ENCODE peak calls at places on chromosomes 3 and 15, in five cellular contexts. B, J, V, X and K are unnamed samples.

GRCh38 chr3:63967675-63968611 is 55.4 kb downstream of the PSMD6 start:
- DNase-seq in X (no peak), B (peak), J (peak), V (no peak), K (no peak)

GRCh38 chr3:125003369-125003853 is 52.4 kb downstream of the HEG1 start:
- DNase-seq in B (peak), J (no peak), X (peak), V (peak), K (no peak)

GRCh38 chr15:52334491-52335160 is 39.0 kb upstream of the MYO5C start:
- DNase-seq in X (no peak), V (peak), J (no peak), B (no peak), K (no peak)

GRCh38 chr15:62736756-62737155 is 305.8 kb upstream of the TPM1 start:
- DNase-seq in X (no peak), B (no peak), V (no peak), J (no peak), K (no peak)

GRCh38 chr3:58497074-58497473 is 5.2 kb downstream of the KCTD6 start:
- DNase-seq in J (peak), B (no peak), X (no peak), V (no peak), K (no peak)

GRCh38 chr3:71710906-71711494 is 14.2 kb downstream of the EIF4E3 start:
- DNase-seq in V (peak), B (no peak), X (no peak), J (peak), K (no peak)

GRCh38 chr3:118760611-118761606 is 273.7 kb downstream of the IGSF11 start:
- DNase-seq in V (no peak), X (no peak), J (peak), B (no peak), K (no peak)

GRCh38 chr3:150342951-150343468 is 65.1 kb upstream of the TSC22D2 start:
- DNase-seq in J (no peak), B (no peak), V (no peak), X (no peak), K (no peak)

GRCh38 chr3:4083225-4084015 is 219.7 kb upstream of the SETMAR start:
- DNase-seq in B (no peak), X (no peak), V (no peak), J (no peak), K (no peak)

GRCh38 chr3:10707089-10707983 is 108.7 kb upstream of the SLC6A11 start:
- DNase-seq in V (no peak), J (peak), X (no peak), B (no peak), K (no peak)

GRCh38 chr3:36928220-36928619 is 16.6 kb downstream of the TRANK1 start:
- DNase-seq in B (no peak), X (no peak), V (no peak), J (no peak), K (no peak)

GRCh38 chr3:36923981-36924747 is 20.7 kb downstream of the TRANK1 start:
- DNase-seq in V (no peak), B (no peak), J (peak), X (no peak), K (no peak)

GRCh38 chr3:36926292-36926897 is 18.5 kb downstream of the TRANK1 start:
- DNase-seq in J (no peak), B (no peak), X (no peak), V (no peak), K (no peak)

GRCh38 chr3:36923523-36923943 is 21.3 kb downstream of the TRANK1 start:
- DNase-seq in J (no peak), X (no peak), V (no peak), B (no peak), K (no peak)

DNA sequence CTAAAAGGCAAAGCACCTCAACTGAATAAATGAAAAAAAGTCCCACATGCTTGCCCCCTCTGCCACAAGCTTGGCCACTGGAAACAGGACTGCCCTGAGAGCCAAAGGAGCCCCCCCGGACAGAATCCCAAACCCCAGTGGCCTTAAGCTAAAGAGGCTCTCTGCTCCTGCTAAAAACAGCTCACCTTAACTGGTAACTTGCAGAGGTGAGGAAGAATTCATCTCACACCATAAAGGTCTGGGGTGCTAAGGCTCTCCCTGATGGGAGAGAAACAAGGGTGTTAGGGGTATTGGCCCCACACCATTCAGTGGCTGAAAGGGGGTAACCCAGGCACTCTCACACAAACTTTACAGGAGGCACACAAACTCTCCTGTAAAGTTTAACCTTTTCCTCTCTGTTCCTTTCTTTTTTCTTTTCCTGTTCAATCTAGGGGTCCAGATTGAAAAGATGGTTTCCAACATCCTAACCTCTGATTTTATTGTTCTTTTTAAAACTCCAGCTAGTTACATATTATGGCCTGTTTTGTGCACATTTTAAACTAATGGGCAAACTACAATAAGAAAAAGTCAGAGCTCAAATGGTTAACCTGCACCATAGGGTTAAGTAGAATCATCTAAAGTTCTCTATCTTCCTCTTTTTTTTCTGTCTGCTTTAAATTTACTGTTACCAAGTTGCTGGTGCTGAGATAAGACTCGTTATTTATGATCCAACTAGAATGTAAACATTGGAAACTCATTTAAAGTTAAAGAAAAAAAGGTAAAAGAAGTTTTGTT is 19.9 kb downstream of the TRANK1 start:
- DNase-seq in J (no peak), X (no peak), B (no peak), V (no peak), K (no peak)
- H3K27ac ChIP-seq in J (no peak), X (no peak), B (no peak), V (no peak), K (no peak)

DNA sequence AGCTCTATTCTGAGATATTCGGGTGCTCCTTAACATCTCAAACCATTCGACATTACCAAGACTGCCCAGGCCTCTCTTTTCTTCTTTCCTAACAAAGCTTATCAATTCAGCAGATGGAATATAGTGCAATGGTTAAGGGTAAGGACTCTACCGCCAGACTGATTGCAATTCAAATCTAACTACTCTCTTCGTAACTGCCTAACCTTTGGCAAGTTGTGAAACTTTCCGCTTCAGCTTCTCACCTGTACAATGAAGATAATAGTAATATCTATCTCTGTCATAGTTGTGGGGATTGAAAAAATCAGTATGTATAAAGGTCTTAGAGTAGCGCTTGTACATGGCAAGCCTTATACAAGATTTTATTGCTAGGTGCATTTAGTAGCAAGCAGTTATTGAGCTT is 991 bp downstream of the UBA5 start:
- DNase-seq in B (no peak), V (no peak), X (no peak), J (no peak), K (no peak)
- H3K27ac ChIP-seq in B (peak), V (no peak), X (no peak), J (no peak), K (no peak)

DNA sequence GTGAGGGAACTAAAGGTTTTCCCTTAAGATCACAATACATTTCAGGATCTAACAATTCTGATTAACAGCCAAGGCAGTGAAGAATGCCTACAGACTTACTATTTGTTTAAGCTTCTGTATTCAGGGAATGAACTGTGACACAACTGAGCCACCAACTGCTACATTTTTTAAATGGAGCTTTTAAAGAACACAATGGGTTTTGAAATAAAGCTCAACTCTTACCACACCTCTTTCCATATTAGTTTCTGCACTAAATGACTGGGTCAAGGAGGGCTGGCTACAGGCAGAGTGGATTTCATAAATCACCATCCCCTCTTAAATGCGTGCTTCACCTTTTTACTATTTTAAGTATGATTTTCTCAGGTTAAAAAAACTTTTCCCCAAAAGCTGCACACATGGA is 100.2 kb downstream of the TMCC1 start:
- DNase-seq in B (no peak), V (peak), X (no peak), J (peak), K (no peak)
- H3K27ac ChIP-seq in B (no peak), V (peak), X (no peak), J (peak), K (no peak)

GRCh38 chr3:38165722-38166387 is 518 bp downstream of the OXSR1 start:
- DNase-seq in V (peak), J (no peak), X (no peak), B (no peak), K (peak)

GRCh38 chr3:38168151-38168987 is 3.0 kb downstream of the OXSR1 start:
- DNase-seq in X (no peak), B (no peak), J (no peak), V (peak), K (no peak)

GRCh38 chr3:38171622-38172021 is 6.3 kb downstream of the OXSR1 start:
- DNase-seq in B (no peak), V (no peak), J (no peak), X (no peak), K (no peak)

GRCh38 chr3:38170722-38171121 is 5.4 kb downstream of the OXSR1 start:
- DNase-seq in V (no peak), J (no peak), B (no peak), X (no peak), K (no peak)

DNA sequence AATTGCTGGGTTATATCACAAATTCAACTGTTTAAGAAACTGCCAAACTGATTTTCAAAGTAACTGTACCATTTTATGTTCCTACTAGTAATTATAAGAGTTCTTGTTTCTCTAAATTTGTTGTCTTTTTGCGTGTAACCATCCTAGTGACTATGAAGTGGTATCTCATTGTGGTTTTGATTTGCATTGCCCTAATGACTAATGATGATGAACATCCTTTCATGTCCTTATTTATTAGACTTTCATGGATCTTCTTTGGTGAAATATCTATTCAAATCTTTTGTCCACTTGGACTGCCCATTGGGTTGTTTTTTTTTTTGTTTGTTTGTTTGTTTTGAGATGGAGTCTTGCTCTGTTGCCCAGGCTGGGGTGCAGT is 3.6 kb downstream of the OXSR1 start:
- DNase-seq in V (peak), B (no peak), J (no peak), X (no peak), K (no peak)
- H3K27ac ChIP-seq in V (peak), B (no peak), J (no peak), X (peak), K (no peak)

GRCh38 chr15:45645026-45645980 is 10.5 kb downstream of the SQOR start:
- DNase-seq in B (no peak), V (peak), J (no peak), X (no peak), K (no peak)

GRCh38 chr15:45644437-45644836 is 9.6 kb downstream of the SQOR start:
- DNase-seq in B (no peak), J (no peak), V (no peak), X (no peak), K (no peak)

GRCh38 chr15:45641374-45641778 is 6.5 kb downstream of the SQOR start:
- DNase-seq in J (no peak), V (peak), B (peak), X (peak), K (no peak)

GRCh38 chr15:45640610-45641009 is 5.8 kb downstream of the SQOR start:
- DNase-seq in B (no peak), V (peak), X (peak), J (no peak), K (no peak)

GRCh38 chr15:45642203-45642932 is 7.5 kb downstream of the SQOR start:
- DNase-seq in X (peak), B (peak), V (peak), J (no peak), K (no peak)
- H3K27ac ChIP-seq in X (peak), B (peak), V (peak), J (no peak), K (no peak)

DNA sequence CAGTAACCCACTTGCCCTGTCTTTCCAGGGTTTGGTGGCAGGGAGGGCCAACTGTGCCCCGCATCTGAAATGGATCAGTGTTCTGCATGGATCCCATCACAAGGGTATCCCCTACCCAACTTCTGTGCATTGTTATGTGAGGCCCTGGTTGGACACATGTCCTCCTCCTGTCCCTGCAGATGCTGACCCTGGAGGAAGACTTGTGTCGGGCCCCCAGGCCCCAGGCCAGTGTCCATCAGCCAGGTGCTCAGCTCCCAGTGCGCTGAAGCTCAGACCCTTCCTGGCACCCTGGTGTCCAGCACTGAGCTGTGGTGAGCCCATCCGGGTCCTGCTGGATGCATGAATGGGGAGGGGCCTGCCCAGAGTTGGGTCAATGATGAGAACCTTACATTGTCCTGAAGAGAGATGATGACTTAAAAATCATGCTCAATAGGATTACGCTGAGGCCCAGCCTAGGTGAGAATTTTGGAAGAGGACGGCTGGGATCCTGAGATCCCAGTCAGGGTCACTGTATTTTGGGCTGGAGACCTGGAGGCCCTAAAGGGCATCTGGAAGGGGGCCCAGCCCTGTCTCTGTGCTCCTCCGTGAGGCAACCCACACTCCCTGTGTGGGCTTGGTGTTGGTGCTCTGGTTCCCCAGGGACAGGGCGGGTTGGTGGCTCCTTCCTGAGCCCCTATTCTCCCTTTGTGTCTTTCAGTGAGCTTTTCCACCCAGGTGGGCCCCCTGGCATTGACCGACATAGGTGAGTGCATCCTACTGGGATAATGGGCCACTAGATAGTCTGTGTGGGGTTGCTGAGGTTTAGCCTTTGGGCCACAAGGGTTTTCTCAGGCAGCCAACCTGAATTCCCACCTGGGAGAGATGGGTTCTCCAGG is 199.1 kb downstream of the UBE3A start:
- DNase-seq in X (no peak), V (no peak), J (no peak), B (peak), K (no peak)
- H3K27ac ChIP-seq in X (no peak), V (no peak), J (no peak), B (no peak), K (no peak)

GRCh38 chr3:171747223-171747920 is 62.9 kb downstream of the PLD1 start:
- DNase-seq in B (no peak), J (no peak), V (no peak), X (no peak), K (no peak)

GRCh38 chr3:171741377-171741776 is 68.9 kb downstream of the PLD1 start:
- DNase-seq in V (no peak), B (no peak), J (no peak), X (no peak), K (no peak)

GRCh38 chr3:171745577-171746319 is 64.5 kb downstream of the PLD1 start:
- DNase-seq in V (no peak), B (peak), X (no peak), J (no peak), K (no peak)

GRCh38 chr3:171743327-171744054 is 66.8 kb downstream of the PLD1 start:
- DNase-seq in V (no peak), X (no peak), J (no peak), B (no peak), K (no peak)

DNA sequence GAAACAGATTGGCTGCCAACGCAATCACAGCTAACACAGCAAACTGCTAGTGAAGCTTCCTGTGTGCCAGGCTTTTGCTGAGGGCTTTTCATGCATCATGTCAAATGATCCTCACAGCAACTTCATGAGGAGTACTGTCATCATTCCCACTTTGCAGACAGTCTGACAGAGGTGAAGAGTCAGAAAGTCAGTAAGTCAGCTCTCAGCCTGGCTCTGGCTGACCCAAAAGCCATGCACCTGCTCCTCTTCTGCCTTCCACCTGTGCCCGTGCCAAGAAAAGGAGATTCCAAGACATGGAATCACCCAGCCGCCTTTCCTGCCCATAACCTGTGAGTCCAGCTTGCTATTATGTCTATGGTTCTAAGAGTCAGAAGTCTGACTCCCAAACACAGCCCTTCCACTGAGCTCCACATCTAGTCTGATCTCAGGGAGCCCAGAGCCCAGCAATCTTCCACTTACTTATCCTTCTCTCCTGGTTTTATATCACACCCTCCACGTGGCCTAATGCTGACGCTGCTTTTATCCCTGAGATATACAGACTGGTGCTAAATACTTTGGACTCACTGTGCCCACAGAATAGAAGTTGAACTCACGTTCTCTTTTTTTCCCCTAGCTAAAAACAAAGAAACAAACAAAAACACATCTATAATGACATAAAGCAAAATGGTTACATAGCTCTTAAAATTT is 66.1 kb downstream of the PLD1 start:
- DNase-seq in V (no peak), X (no peak), J (no peak), B (no peak), K (no peak)
- H3K27ac ChIP-seq in V (no peak), X (no peak), J (no peak), B (no peak), K (peak)

DNA sequence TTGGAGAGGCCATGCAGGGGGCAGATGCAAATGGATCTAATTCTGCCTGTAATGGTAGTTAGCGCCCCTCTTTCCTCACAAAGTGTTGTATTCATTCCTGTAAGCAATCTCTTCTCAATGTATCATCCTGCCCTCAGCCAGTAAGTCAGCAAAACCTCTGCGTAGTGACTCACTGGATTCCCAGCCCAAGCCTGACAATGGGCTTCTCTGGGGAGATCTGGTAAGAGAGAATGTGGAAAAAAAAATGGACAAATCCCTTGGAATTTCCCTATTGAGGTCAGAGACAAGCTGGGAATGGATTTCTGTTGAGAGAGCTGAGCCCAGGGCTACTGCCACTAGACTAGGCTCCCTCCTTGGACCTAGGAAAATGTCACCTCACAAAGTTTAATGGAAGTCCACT is 25.4 kb downstream of the ADPGK start:
- DNase-seq in B (no peak), V (peak), J (no peak), X (peak), K (no peak)
- H3K27ac ChIP-seq in B (no peak), V (no peak), J (no peak), X (peak), K (no peak)

DNA sequence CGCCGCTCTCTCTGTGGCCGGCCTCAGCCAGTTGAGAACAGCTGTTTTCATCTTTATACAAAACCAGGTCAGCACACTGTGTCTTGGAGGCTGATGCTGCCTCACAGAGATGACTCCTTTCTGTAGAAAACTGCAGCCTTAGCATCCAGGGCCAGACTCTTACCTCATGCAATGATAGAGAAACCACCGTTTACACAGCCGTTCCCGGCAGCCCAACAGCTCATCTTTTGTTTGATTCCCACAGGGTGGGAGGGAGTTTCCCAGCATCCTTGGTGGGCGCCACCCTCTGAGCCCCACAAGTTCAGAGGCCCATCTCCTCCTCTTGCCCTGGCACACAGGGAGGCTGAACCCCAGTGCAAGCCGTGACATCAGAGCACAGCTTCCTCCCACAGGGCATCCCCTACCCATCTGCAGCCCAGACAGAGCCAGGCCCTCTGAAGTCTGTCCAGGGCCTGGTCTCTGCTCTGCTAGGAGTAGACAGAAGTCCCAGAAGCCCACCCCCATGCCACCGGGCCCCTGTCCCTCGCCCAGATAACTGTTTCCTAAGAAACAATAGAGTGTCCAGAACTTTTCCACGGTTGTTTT is 105.0 kb downstream of the LRRK1 start:
- DNase-seq in B (no peak), V (no peak), J (no peak), X (peak), K (no peak)
- H3K27ac ChIP-seq in B (peak), V (no peak), J (no peak), X (peak), K (no peak)